ENCODE peak calls at places on chromosomes 2 and 18, in four cellular contexts. B is body of pancreas, U is mucosa of descending colon, N is neural progenitor cell. X is an unnamed sample. For H3K9me3, the result is how much of the 10 kb centered on the place peaks cover.

GRCh38 chr2:47271054-47272000 is 116.2 kb upstream of the STPG4 start:
- DNase-seq in B (no peak), U (no peak), N (no peak), X (no peak)

GRCh38 chr2:76050196-76050595 is 339.5 kb upstream of the GCFC2 start:
- DNase-seq in B (no peak), U (no peak), N (peak), X (no peak)

GRCh38 chr18:50473896-50474295 is 86.0 kb upstream of the MAPK4 start:
- DNase-seq in B (no peak), U (no peak), N (no peak), X (no peak)

GRCh38 chr2:28185881-28186280 is 206.8 kb upstream of the FOSL2 start:
- DNase-seq in B (no peak), U (no peak), N (no peak), X (no peak)

GRCh38 chr18:62486290-62486964 is 36.4 kb upstream of the ZCCHC2 start:
- DNase-seq in B (peak), U (no peak), N (no peak), X (no peak)

GRCh38 chr2:121821476-121822158 is 66.2 kb downstream of the TSN start:
- DNase-seq in B (no peak), U (no peak), N (no peak), X (no peak)

GRCh38 chr2:19649785-19650380 is 251.9 kb downstream of the TTC32 start:
- DNase-seq in B (peak), U (no peak), N (no peak), X (no peak)

GRCh38 chr2:219251656-219252055 is 1.4 kb upstream of the TUBA4B start:
- DNase-seq in B (no peak), U (no peak), N (no peak), X (no peak)

GRCh38 chr18:45839415-45840395 is 14.2 kb downstream of the SIGLEC15 start:
- DNase-seq in B (peak), U (no peak), N (peak), X (no peak)

GRCh38 chr2:16662440-16662839 is 3.2 kb downstream of the CYRIA start:
- DNase-seq in B (peak), U (no peak), N (no peak), X (no peak)

GRCh38 chr2:161436411-161436810 is 20.3 kb downstream of the TBR1 start:
- DNase-seq in B (no peak), U (no peak), N (no peak), X (no peak)

GRCh38 chr2:196783431-196784094 is 15.9 kb downstream of the GTF3C3 start:
- DNase-seq in B (no peak), U (no peak), N (no peak), X (no peak)

GRCh38 chr2:53861824-53862223 is 2.1 kb upstream of the GPR75 start:
- DNase-seq in B (no peak), U (no peak), N (no peak), X (no peak)

GRCh38 chr2:201858781-201859180 is 52.4 kb downstream of the CDK15 start:
- DNase-seq in B (peak), U (no peak), N (peak), X (no peak)

GRCh38 chr2:171434671-171434980 is 600 bp downstream of the DCAF17 start:
- DNase-seq in B (no peak), U (no peak), N (no peak), X (no peak)

GRCh38 chr2:232541961-232542714 is 2.6 kb downstream of the CHRNG start:
- DNase-seq in B (no peak), U (no peak), N (no peak), X (no peak)

GRCh38 chr18:6729247-6730091 is at the start of gene ARHGAP28:
- DNase-seq in B (peak), U (peak), N (peak), X (no peak)

DNA sequence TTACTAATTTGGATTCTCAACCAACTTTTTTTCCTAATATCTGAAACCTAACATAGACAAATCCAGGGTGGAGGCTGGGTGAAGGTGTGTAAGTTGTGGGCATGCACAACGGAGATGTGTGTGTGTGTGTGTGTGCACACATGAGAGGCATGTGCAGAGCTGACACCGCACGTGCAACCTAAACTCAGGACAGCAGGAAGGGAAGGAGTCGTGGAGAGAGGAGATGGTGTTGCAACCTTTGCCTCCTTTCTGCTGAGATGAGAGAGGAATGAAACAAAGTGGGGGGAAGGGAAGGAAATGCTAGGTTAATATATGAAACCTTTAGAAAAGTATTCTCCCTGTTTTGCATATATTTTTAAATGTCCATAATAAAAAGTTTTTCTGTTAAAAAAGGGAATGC is 64.7 kb downstream of the KCTD1 start:
- DNase-seq in B (no peak), U (no peak), N (no peak), X (no peak)
- TF ChIP-seq CTCF in B (no peak), U (no peak), N (no peak), X (no peak)

DNA sequence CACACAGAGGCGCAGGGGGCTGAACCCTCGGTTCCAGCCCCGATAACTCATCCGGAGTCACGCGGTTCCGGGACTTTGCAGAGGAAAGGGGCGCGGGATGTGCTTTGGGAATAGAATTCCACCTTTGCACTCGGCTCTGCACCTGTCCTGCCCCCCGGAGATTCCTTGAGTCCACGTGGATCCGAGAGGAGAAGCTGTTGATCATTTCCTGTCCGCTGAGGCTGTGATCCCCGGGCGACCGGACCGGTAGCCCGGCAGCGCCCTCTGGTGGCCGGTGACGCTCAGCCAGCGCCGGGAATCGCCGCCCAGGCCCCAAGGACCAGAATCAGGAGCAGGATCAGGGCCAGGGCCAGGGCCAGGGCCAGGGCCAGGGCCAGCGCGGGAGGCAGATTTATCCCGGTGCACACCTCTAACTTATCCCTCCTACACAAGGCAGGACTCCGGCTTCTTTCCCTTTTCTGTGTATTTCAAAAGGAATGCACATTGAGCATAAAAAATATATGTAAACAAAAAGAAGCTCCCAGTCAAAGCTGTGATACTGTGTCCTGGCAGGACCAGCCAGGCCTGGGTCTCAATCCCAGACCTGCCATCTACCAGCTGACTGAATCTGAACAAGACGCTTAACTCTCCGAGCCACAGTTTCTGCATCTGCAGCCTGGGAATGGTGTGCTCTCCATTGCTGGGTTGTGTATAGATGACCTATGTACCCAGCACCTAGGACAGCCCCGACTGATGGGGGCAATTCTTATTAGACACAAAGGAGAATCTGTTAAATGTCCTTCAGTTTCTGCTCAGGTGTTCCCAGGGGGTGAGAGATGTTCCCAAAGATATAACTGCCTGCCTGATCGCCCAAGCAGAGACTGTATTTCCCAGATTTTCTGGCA is 8.5 kb upstream of the SPATA3 start:
- DNase-seq in B (peak), U (peak), N (peak), X (no peak)
- H3K4me3 ChIP-seq in B (no peak), U (no peak), N (peak), X (peak)

DNA sequence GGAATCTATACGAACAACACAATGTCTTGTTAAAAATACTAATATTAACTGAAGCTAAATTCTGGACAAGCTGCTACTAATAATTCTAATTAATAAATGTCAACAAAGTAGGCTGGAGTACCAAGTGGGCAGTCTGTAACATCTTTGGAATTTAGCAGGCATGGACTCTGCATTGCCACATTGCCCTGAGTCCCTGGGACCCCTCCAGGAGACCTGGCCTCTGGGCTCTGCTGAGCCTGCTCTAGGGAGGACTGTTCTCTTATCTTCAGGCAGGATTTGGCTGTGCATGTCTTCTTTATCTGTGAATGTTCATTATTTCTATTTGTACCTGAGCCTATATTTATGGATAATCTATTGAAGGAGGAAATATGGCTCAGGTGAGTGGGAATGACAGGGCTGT is 28.8 kb upstream of the SETBP1 start:
- DNase-seq in B (no peak), U (no peak), N (no peak), X (no peak)
- H3K9me3 ChIP-seq in B (under half), U (under half), N (under half), X (under half)

GRCh38 chr2:108396845-108397244 is 19.1 kb downstream of the SULT1C4 start:
- DNase-seq in B (no peak), U (no peak), N (peak), X (no peak)
- TF ChIP-seq CTCF in B (no peak), U (no peak), N (peak), X (no peak)

DNA sequence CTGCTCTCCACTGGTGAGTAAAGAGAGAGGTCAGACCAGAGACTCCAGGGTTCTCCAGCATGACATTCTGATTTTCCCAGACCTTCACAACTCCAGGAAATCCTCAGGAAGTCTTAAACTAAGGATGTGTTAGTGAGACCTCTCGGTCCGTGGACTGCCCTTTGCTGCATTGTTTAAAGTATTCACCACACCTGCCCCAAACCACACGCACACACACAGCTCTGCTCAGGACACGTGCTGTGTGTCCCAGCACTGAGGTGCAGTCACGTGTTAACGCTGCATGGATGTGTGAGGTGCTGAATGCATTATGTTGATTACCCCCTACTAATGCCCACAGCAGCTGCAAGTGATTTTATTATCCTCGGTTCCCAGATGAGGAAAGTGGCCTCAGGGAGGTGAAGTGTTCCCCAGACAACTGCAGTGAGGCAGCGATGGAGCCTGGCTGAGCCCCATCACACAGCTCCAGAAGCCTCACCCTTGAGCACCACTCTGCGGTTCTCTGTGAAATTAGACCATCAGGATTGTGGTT is 68.4 kb downstream of the TRAPPC12 start:
- DNase-seq in B (no peak), U (no peak), N (no peak), X (no peak)
- H3K4me3 ChIP-seq in B (no peak), U (no peak), N (no peak), X (peak)

GRCh38 chr2:31694444-31694843 is 113.7 kb upstream of the SRD5A2 start:
- DNase-seq in B (no peak), U (no peak), N (peak), X (no peak)
- H3K9me3 ChIP-seq in B (under half), U (half or more), N (under half), X (under half)

GRCh38 chr2:190637903-190638618 is 10.8 kb upstream of the NAB1 start:
- DNase-seq in B (no peak), U (no peak), N (no peak), X (no peak)
- TF ChIP-seq CTCF in B (no peak), U (no peak), N (no peak), X (no peak)

DNA sequence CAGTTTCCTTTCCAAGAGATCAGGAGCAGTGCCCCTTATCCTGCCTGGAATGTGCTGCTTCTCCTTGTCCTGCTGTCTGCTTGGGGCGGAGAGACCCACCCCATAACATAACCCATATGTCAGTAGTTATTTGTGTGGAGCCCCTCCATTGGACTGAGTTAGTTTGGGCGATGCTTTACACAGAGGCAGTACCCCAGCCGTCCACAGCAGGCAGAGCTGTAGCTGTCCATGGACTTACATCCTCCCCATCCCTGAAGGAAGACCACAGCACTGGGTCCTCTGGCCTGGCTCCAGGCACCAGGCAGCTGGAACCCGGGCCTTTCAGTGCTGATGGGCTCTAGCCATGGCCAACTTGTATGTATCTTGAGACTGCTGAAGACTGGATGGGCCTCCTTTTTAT is 20.3 kb downstream of the GKN2 start:
- DNase-seq in B (no peak), U (no peak), N (no peak), X (no peak)
- H3K4me3 ChIP-seq in B (no peak), U (no peak), N (no peak), X (no peak)